ENCODE peak calls at places on chromosome 6, in five cellular contexts. N is T1000; F is EL; B is CD4-positive, alpha-beta T cell; J is germinal center. K is an unnamed sample.

GRCh38 chr6:136968831-136969230 is 46.7 kb downstream of the SLC35D3 start:
- DNase-seq in B (no peak), F (no peak), N (no peak), J (no peak), K (no peak)

GRCh38 chr6:69084746-69085335 is 449.8 kb downstream of the ADGRB3 start:
- DNase-seq in F (peak; percentile 25), B (no peak), J (no peak), N (no peak), K (no peak)

GRCh38 chr6:121652223-121652622 is 216.8 kb downstream of the GJA1 start:
- DNase-seq in B (no peak), J (no peak), F (no peak), N (no peak), K (no peak)

GRCh38 chr6:138018297-138018696 is 88.9 kb downstream of the PERP start:
- DNase-seq in B (no peak), J (no peak), N (no peak), F (no peak), K (no peak)

GRCh38 chr6:38262041-38262440 is 377.7 kb downstream of the BTBD9 start:
- DNase-seq in F (peak; percentile 89), B (no peak), N (no peak), J (no peak), K (peak; percentile 59)

GRCh38 chr6:148700047-148700712 is 46.6 kb upstream of the UST start:
- DNase-seq in B (no peak), F (no peak), J (no peak), N (no peak), K (no peak)

GRCh38 chr6:12032783-12033573 is 20.9 kb downstream of the HIVEP1 start:
- DNase-seq in N (no peak), B (no peak), J (no peak), F (no peak), K (no peak)

GRCh38 chr6:30101423-30101938 is 11.4 kb downstream of the TRIM31 start:
- DNase-seq in J (no peak), F (no peak), B (no peak), N (no peak), K (no peak)

GRCh38 chr6:52328303-52328662 is 33.7 kb upstream of the PAQR8 start:
- DNase-seq in F (no peak), B (no peak), J (no peak), N (no peak), K (no peak)

GRCh38 chr6:81865712-81866111 is 113.2 kb upstream of the TENT5A start:
- DNase-seq in J (no peak), N (no peak), F (peak; percentile 76), B (no peak), K (peak; percentile 80)

GRCh38 chr6:165676435-165677068 is 13.5 kb upstream of the PDE10A start:
- DNase-seq in B (no peak), J (no peak), N (no peak), F (no peak), K (no peak)

GRCh38 chr6:125586074-125586473 is 163.4 kb upstream of the HEY2 start:
- DNase-seq in B (no peak), J (no peak), F (no peak), N (no peak), K (no peak)

GRCh38 chr6:55668625-55669024 is 89.6 kb upstream of the HMGCLL1 start:
- DNase-seq in B (no peak), F (peak; percentile 52), N (no peak), J (no peak), K (no peak)

GRCh38 chr6:80425089-80425823 is 318.8 kb downstream of the BCKDHB start:
- DNase-seq in N (no peak), J (no peak), F (peak; percentile 94), B (no peak), K (peak; percentile 5)

GRCh38 chr6:106773956-106774629 is 144.7 kb downstream of the QRSL1 start:
- DNase-seq in N (no peak), B (no peak), F (no peak), J (no peak), K (peak; percentile 37)

GRCh38 chr6:143183735-143184134 is 123.0 kb downstream of the AIG1 start:
- DNase-seq in N (no peak), F (no peak), B (no peak), J (no peak), K (no peak)

GRCh38 chr6:140436023-140436811 is 1061.8 kb upstream of the CITED2 start:
- DNase-seq in N (peak; percentile 17), B (no peak), J (no peak), F (peak; percentile 78), K (no peak)

GRCh38 chr6:23246901-23247300 is 677.5 kb downstream of the HDGFL1 start:
- DNase-seq in B (no peak), F (no peak), J (no peak), N (no peak), K (no peak)